ENCODE peak calls at places on chromosomes 4 and X, in eight cellular contexts. One of them, this sample, is unnamed.
A peak's percentile ranks its signal among the peaks of the same experiment; 100 is the strongest.

GRCh38 chr4:170348945-170349344 is 259.2 kb upstream of the AADAT start:
- DNase-seq in substantia nigra: no peak
- DNase-seq in SJSA1: no peak
- DNase-seq in small intestine: no peak
- DNase-seq in aorta: no peak
- DNase-seq in upper lobe of left lung: no peak
- DNase-seq in heart left ventricle: no peak
- DNase-seq in pancreas: no peak
- DNase-seq in this sample: no peak

GRCh38 chrX:386768-387575 is at the start of gene PPP2R3B:
- DNase-seq in heart left ventricle: peak; percentile 100
- DNase-seq in upper lobe of left lung: peak; percentile 99
- DNase-seq in small intestine: peak; percentile 99
- DNase-seq in substantia nigra: no peak
- DNase-seq in pancreas: peak; percentile 99
- DNase-seq in aorta: peak; percentile 100
- DNase-seq in SJSA1: peak; percentile 98
- DNase-seq in this sample: peak; percentile 98

GRCh38 chr4:17664755-17665154 is 50.3 kb downstream of the MED28 start:
- DNase-seq in pancreas: no peak
- DNase-seq in SJSA1: no peak
- DNase-seq in small intestine: no peak
- DNase-seq in upper lobe of left lung: no peak
- DNase-seq in aorta: no peak
- DNase-seq in heart left ventricle: no peak
- DNase-seq in substantia nigra: no peak
- DNase-seq in this sample: no peak

GRCh38 chr4:71537551-71538065 is 198.8 kb downstream of the SLC4A4 start:
- DNase-seq in upper lobe of left lung: no peak
- DNase-seq in heart left ventricle: no peak
- DNase-seq in substantia nigra: no peak
- DNase-seq in pancreas: no peak
- DNase-seq in aorta: no peak
- DNase-seq in SJSA1: no peak
- DNase-seq in small intestine: no peak
- DNase-seq in this sample: no peak

GRCh38 chr4:169210516-169211108 is 60.1 kb downstream of the SH3RF1 start:
- DNase-seq in upper lobe of left lung: no peak
- DNase-seq in pancreas: no peak
- DNase-seq in SJSA1: no peak
- DNase-seq in heart left ventricle: no peak
- DNase-seq in aorta: no peak
- DNase-seq in substantia nigra: no peak
- DNase-seq in small intestine: no peak
- DNase-seq in this sample: no peak

GRCh38 chr4:5553801-5554200 is 154.6 kb downstream of the EVC2 start:
- DNase-seq in pancreas: no peak
- DNase-seq in substantia nigra: no peak
- DNase-seq in SJSA1: no peak
- DNase-seq in small intestine: no peak
- DNase-seq in heart left ventricle: no peak
- DNase-seq in upper lobe of left lung: no peak
- DNase-seq in aorta: no peak
- DNase-seq in this sample: no peak

GRCh38 chr4:125522992-125523391 is 208.2 kb downstream of the FAT4 start:
- DNase-seq in pancreas: no peak
- DNase-seq in substantia nigra: no peak
- DNase-seq in aorta: no peak
- DNase-seq in heart left ventricle: no peak
- DNase-seq in SJSA1: no peak
- DNase-seq in upper lobe of left lung: peak; percentile 18
- DNase-seq in small intestine: no peak
- DNase-seq in this sample: no peak

GRCh38 chr4:139973015-139973414 is 181.0 kb downstream of the MAML3 start:
- DNase-seq in substantia nigra: no peak
- DNase-seq in upper lobe of left lung: no peak
- DNase-seq in small intestine: no peak
- DNase-seq in SJSA1: no peak
- DNase-seq in aorta: no peak
- DNase-seq in pancreas: no peak
- DNase-seq in heart left ventricle: no peak
- DNase-seq in this sample: no peak

GRCh38 chr4:114349543-114350175 is 248.9 kb upstream of the UGT8 start:
- DNase-seq in SJSA1: no peak
- DNase-seq in pancreas: no peak
- DNase-seq in upper lobe of left lung: no peak
- DNase-seq in substantia nigra: no peak
- DNase-seq in heart left ventricle: no peak
- DNase-seq in aorta: no peak
- DNase-seq in small intestine: no peak
- DNase-seq in this sample: no peak

GRCh38 chr4:93710101-93710846 is 118.3 kb upstream of the ATOH1 start:
- DNase-seq in upper lobe of left lung: no peak
- DNase-seq in substantia nigra: no peak
- DNase-seq in heart left ventricle: no peak
- DNase-seq in pancreas: no peak
- DNase-seq in aorta: no peak
- DNase-seq in SJSA1: no peak
- DNase-seq in small intestine: peak; percentile 60
- DNase-seq in this sample: peak; percentile 29

GRCh38 chrX:73842541-73843234 is 279.7 kb downstream of the CHIC1 start:
- DNase-seq in aorta: no peak
- DNase-seq in SJSA1: no peak
- DNase-seq in upper lobe of left lung: no peak
- DNase-seq in pancreas: no peak
- DNase-seq in heart left ventricle: no peak
- DNase-seq in substantia nigra: no peak
- DNase-seq in small intestine: no peak
- DNase-seq in this sample: no peak

GRCh38 chr4:162644346-162644745 is 480.5 kb upstream of the FSTL5 start:
- DNase-seq in heart left ventricle: no peak
- DNase-seq in pancreas: no peak
- DNase-seq in upper lobe of left lung: no peak
- DNase-seq in small intestine: no peak
- DNase-seq in substantia nigra: no peak
- DNase-seq in aorta: no peak
- DNase-seq in SJSA1: peak; percentile 18
- DNase-seq in this sample: no peak

GRCh38 chr4:16524379-16524778 is 298.1 kb upstream of the TAPT1 start:
- DNase-seq in upper lobe of left lung: no peak
- DNase-seq in substantia nigra: no peak
- DNase-seq in heart left ventricle: no peak
- DNase-seq in aorta: no peak
- DNase-seq in small intestine: no peak
- DNase-seq in pancreas: no peak
- DNase-seq in SJSA1: no peak
- DNase-seq in this sample: no peak

GRCh38 chr4:33080262-33080661 is 2360.1 kb downstream of the PCDH7 start:
- DNase-seq in upper lobe of left lung: no peak
- DNase-seq in substantia nigra: no peak
- DNase-seq in small intestine: no peak
- DNase-seq in SJSA1: no peak
- DNase-seq in pancreas: no peak
- DNase-seq in heart left ventricle: no peak
- DNase-seq in aorta: no peak
- DNase-seq in this sample: no peak

GRCh38 chrX:22159071-22159470 is 113.6 kb upstream of the CBLL2 start:
- DNase-seq in heart left ventricle: no peak
- DNase-seq in substantia nigra: no peak
- DNase-seq in small intestine: no peak
- DNase-seq in SJSA1: no peak
- DNase-seq in upper lobe of left lung: no peak
- DNase-seq in aorta: no peak
- DNase-seq in pancreas: no peak
- DNase-seq in this sample: no peak

GRCh38 chr4:2433609-2434350 is 15.0 kb downstream of the CFAP99 start:
- DNase-seq in upper lobe of left lung: no peak
- DNase-seq in heart left ventricle: no peak
- DNase-seq in pancreas: no peak
- DNase-seq in substantia nigra: peak; percentile 36
- DNase-seq in small intestine: no peak
- DNase-seq in aorta: no peak
- DNase-seq in SJSA1: no peak
- DNase-seq in this sample: no peak
- H3K27ac ChIP-seq in upper lobe of left lung: no peak overlapping the region
- H3K27ac ChIP-seq in heart left ventricle: no peak overlapping the region
- H3K27ac ChIP-seq in pancreas: no peak overlapping the region
- H3K27ac ChIP-seq in substantia nigra: peak overlapping the region; percentile 71
- H3K27ac ChIP-seq in small intestine: no peak overlapping the region
- H3K27ac ChIP-seq in aorta: no peak overlapping the region
- H3K27ac ChIP-seq in SJSA1: no peak overlapping the region
- H3K27ac ChIP-seq in this sample: no peak overlapping the region

GRCh38 chrX:6852121-6852520 is 295.4 kb upstream of the STS start:
- DNase-seq in SJSA1: no peak
- DNase-seq in heart left ventricle: no peak
- DNase-seq in small intestine: no peak
- DNase-seq in substantia nigra: no peak
- DNase-seq in aorta: no peak
- DNase-seq in upper lobe of left lung: no peak
- DNase-seq in pancreas: no peak
- DNase-seq in this sample: no peak
- H3K27ac ChIP-seq in SJSA1: no peak overlapping the region
- H3K27ac ChIP-seq in heart left ventricle: no peak overlapping the region
- H3K27ac ChIP-seq in small intestine: no peak overlapping the region
- H3K27ac ChIP-seq in substantia nigra: no peak overlapping the region
- H3K27ac ChIP-seq in aorta: no peak overlapping the region
- H3K27ac ChIP-seq in upper lobe of left lung: no peak overlapping the region
- H3K27ac ChIP-seq in pancreas: no peak overlapping the region
- H3K27ac ChIP-seq in this sample: no peak overlapping the region

GRCh38 chrX:76862509-76862908 is 435.0 kb downstream of the MAGEE1 start:
- DNase-seq in SJSA1: no peak
- DNase-seq in small intestine: no peak
- DNase-seq in aorta: no peak
- DNase-seq in substantia nigra: no peak
- DNase-seq in pancreas: no peak
- DNase-seq in upper lobe of left lung: no peak
- DNase-seq in heart left ventricle: no peak
- DNase-seq in this sample: no peak
- H3K27ac ChIP-seq in SJSA1: no peak overlapping the region
- H3K27ac ChIP-seq in small intestine: no peak overlapping the region
- H3K27ac ChIP-seq in aorta: no peak overlapping the region
- H3K27ac ChIP-seq in substantia nigra: no peak overlapping the region
- H3K27ac ChIP-seq in pancreas: no peak overlapping the region
- H3K27ac ChIP-seq in upper lobe of left lung: no peak overlapping the region
- H3K27ac ChIP-seq in heart left ventricle: no peak overlapping the region
- H3K27ac ChIP-seq in this sample: no peak overlapping the region

DNA sequence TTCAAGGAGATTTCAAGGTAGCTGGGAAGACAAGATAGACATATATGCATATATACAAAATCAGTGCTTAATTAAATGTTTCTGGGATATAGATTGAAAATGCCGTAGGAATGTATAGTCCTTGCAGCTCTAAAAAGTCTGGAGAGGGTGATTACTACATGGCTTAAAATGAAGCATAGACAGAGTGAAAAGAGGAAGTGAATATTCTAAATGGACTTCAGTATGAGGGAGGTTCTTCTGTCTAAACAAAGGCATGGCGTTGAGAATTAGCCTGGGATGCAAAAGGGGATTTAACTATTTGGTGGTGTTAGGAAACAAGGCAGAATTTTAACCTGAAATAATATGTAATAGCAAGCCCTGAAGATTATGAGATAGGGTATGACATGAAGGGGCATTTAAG is 141.5 kb upstream of the FRMPD4 start:
- DNase-seq in substantia nigra: no peak
- DNase-seq in small intestine: no peak
- DNase-seq in heart left ventricle: no peak
- DNase-seq in pancreas: no peak
- DNase-seq in upper lobe of left lung: no peak
- DNase-seq in SJSA1: no peak
- DNase-seq in aorta: no peak
- DNase-seq in this sample: no peak
- H3K27ac ChIP-seq in substantia nigra: no peak overlapping the region
- H3K27ac ChIP-seq in small intestine: no peak overlapping the region
- H3K27ac ChIP-seq in heart left ventricle: no peak overlapping the region
- H3K27ac ChIP-seq in pancreas: no peak overlapping the region
- H3K27ac ChIP-seq in upper lobe of left lung: no peak overlapping the region
- H3K27ac ChIP-seq in SJSA1: no peak overlapping the region
- H3K27ac ChIP-seq in aorta: no peak overlapping the region
- H3K27ac ChIP-seq in this sample: no peak overlapping the region

GRCh38 chr4:8316251-8316771 is 46.8 kb downstream of the HTRA3 start:
- DNase-seq in aorta: peak; percentile 41
- DNase-seq in small intestine: no peak
- DNase-seq in SJSA1: no peak
- DNase-seq in heart left ventricle: no peak
- DNase-seq in upper lobe of left lung: no peak
- DNase-seq in substantia nigra: no peak
- DNase-seq in pancreas: no peak
- DNase-seq in this sample: no peak
- H3K27ac ChIP-seq in aorta: no peak overlapping the region
- H3K27ac ChIP-seq in small intestine: no peak overlapping the region
- H3K27ac ChIP-seq in SJSA1: no peak overlapping the region
- H3K27ac ChIP-seq in heart left ventricle: no peak overlapping the region
- H3K27ac ChIP-seq in upper lobe of left lung: no peak overlapping the region
- H3K27ac ChIP-seq in substantia nigra: no peak overlapping the region
- H3K27ac ChIP-seq in pancreas: no peak overlapping the region
- H3K27ac ChIP-seq in this sample: no peak overlapping the region

GRCh38 chr4:86940920-86941460 is 6.2 kb downstream of the AFF1 start:
- DNase-seq in substantia nigra: no peak
- DNase-seq in small intestine: no peak
- DNase-seq in upper lobe of left lung: peak; percentile 22
- DNase-seq in aorta: no peak
- DNase-seq in pancreas: no peak
- DNase-seq in SJSA1: no peak
- DNase-seq in heart left ventricle: no peak
- DNase-seq in this sample: no peak
- H3K27ac ChIP-seq in substantia nigra: no peak overlapping the region
- H3K27ac ChIP-seq in small intestine: no peak overlapping the region
- H3K27ac ChIP-seq in upper lobe of left lung: no peak overlapping the region
- H3K27ac ChIP-seq in aorta: no peak overlapping the region
- H3K27ac ChIP-seq in pancreas: peak overlapping the region; percentile 43
- H3K27ac ChIP-seq in SJSA1: no peak overlapping the region
- H3K27ac ChIP-seq in heart left ventricle: no peak overlapping the region
- H3K27ac ChIP-seq in this sample: no peak overlapping the region

GRCh38 chr4:155529197-155529596 is 137.5 kb upstream of the GUCY1A1 start:
- DNase-seq in pancreas: no peak
- DNase-seq in heart left ventricle: no peak
- DNase-seq in substantia nigra: no peak
- DNase-seq in SJSA1: no peak
- DNase-seq in upper lobe of left lung: no peak
- DNase-seq in small intestine: no peak
- DNase-seq in aorta: no peak
- DNase-seq in this sample: peak; percentile 23

GRCh38 chr4:155529761-155530160 is 136.9 kb upstream of the GUCY1A1 start:
- DNase-seq in SJSA1: no peak
- DNase-seq in pancreas: no peak
- DNase-seq in substantia nigra: no peak
- DNase-seq in aorta: no peak
- DNase-seq in small intestine: no peak
- DNase-seq in heart left ventricle: no peak
- DNase-seq in upper lobe of left lung: no peak
- DNase-seq in this sample: no peak

GRCh38 chr4:155523358-155523757 is 143.3 kb upstream of the GUCY1A1 start:
- DNase-seq in small intestine: no peak
- DNase-seq in heart left ventricle: no peak
- DNase-seq in substantia nigra: no peak
- DNase-seq in upper lobe of left lung: no peak
- DNase-seq in SJSA1: no peak
- DNase-seq in aorta: no peak
- DNase-seq in pancreas: no peak
- DNase-seq in this sample: no peak

GRCh38 chr4:155530290-155530689 is 136.4 kb upstream of the GUCY1A1 start:
- DNase-seq in substantia nigra: no peak
- DNase-seq in SJSA1: no peak
- DNase-seq in pancreas: no peak
- DNase-seq in small intestine: no peak
- DNase-seq in heart left ventricle: no peak
- DNase-seq in upper lobe of left lung: no peak
- DNase-seq in aorta: no peak
- DNase-seq in this sample: no peak

GRCh38 chr4:155526452-155527169 is 140.0 kb upstream of the GUCY1A1 start:
- DNase-seq in small intestine: no peak
- DNase-seq in SJSA1: no peak
- DNase-seq in pancreas: no peak
- DNase-seq in upper lobe of left lung: no peak
- DNase-seq in substantia nigra: no peak
- DNase-seq in aorta: no peak
- DNase-seq in heart left ventricle: no peak
- DNase-seq in this sample: no peak
- H3K27ac ChIP-seq in small intestine: peak overlapping the region; percentile 66
- H3K27ac ChIP-seq in SJSA1: no peak overlapping the region
- H3K27ac ChIP-seq in pancreas: no peak overlapping the region
- H3K27ac ChIP-seq in upper lobe of left lung: no peak overlapping the region
- H3K27ac ChIP-seq in substantia nigra: no peak overlapping the region
- H3K27ac ChIP-seq in aorta: peak overlapping the region; percentile 57
- H3K27ac ChIP-seq in heart left ventricle: peak overlapping the region; percentile 79
- H3K27ac ChIP-seq in this sample: no peak overlapping the region

This sample was measured in A673.